ENCODE peak calls at places on chromosome 12, in seven cellular contexts. B, I, W, M, U, D and K are unnamed samples.

GRCh38 chr12:111322336-111323250 is 46.3 kb downstream of the PHETA1 start:
- DNase-seq in M (no peak), B (no peak), I (no peak), U (no peak), W (no peak), D (no peak), K (no peak)

GRCh38 chr12:23853640-23854039 is 95.8 kb downstream of the SOX5 start:
- DNase-seq in I (no peak), B (no peak), U (no peak), M (no peak), W (no peak), D (no peak), K (no peak)

GRCh38 chr12:113113397-113113796 is 22.2 kb downstream of the RASAL1 start:
- DNase-seq in W (no peak), D (no peak), U (no peak), M (no peak), I (no peak), B (no peak), K (no peak)

GRCh38 chr12:131831021-131831571 is 2.9 kb downstream of the MMP17 start:
- DNase-seq in W (no peak), M (peak; percentile 51), I (no peak), B (peak; percentile 26), D (peak; percentile 66), U (no peak), K (no peak)

GRCh38 chr12:113898466-113898865 is 67.7 kb downstream of the RBM19 start:
- DNase-seq in U (no peak), W (no peak), M (no peak), D (no peak), I (no peak), B (no peak), K (no peak)

GRCh38 chr12:127873306-127873705 is 393.7 kb upstream of the TMEM132C start:
- DNase-seq in D (no peak), I (no peak), B (no peak), W (no peak), U (no peak), M (no peak), K (no peak)

GRCh38 chr12:114669501-114670256 is 14.3 kb downstream of the TBX3 start:
- DNase-seq in B (no peak), M (peak; percentile 81), I (no peak), W (no peak), D (no peak), U (peak; percentile 60), K (peak; percentile 61)

GRCh38 chr12:13223176-13223806 is 26.8 kb downstream of the EMP1 start:
- DNase-seq in U (no peak), B (peak; percentile 78), I (no peak), D (no peak), W (peak; percentile 47), M (peak; percentile 94), K (no peak)

GRCh38 chr12:92226961-92227360 is 81.3 kb upstream of the BTG1 start:
- DNase-seq in B (no peak), W (no peak), D (no peak), U (no peak), M (no peak), I (no peak), K (no peak)

GRCh38 chr12:47139010-47139681 is 59.4 kb upstream of the AMIGO2 start:
- DNase-seq in D (no peak), W (no peak), U (no peak), I (no peak), M (no peak), B (no peak), K (no peak)

GRCh38 chr12:79301181-79301580 is 389.6 kb downstream of the PAWR start:
- DNase-seq in M (no peak), B (no peak), D (no peak), I (no peak), W (no peak), U (no peak), K (no peak)

GRCh38 chr12:94841171-94841570 is 162.3 kb downstream of the NDUFA12 start:
- DNase-seq in U (no peak), W (no peak), I (no peak), B (peak; percentile 6), D (no peak), M (no peak), K (no peak)

GRCh38 chr12:67881565-67881964 is 107.7 kb upstream of the IFNG-AS1 start:
- DNase-seq in B (no peak), D (no peak), I (no peak), U (no peak), M (no peak), W (no peak), K (no peak)

GRCh38 chr12:124024263-124024678 is 51.3 kb downstream of the ZNF664 start:
- DNase-seq in I (no peak), U (no peak), D (no peak), W (no peak), M (peak; percentile 78), B (no peak), K (no peak)

GRCh38 chr12:25957898-25958253 is 606 bp upstream of the RASSF8 start:
- DNase-seq in M (peak; percentile 88), U (no peak), B (peak; percentile 81), D (peak; percentile 65), I (no peak), W (no peak), K (peak; percentile 42)

DNA sequence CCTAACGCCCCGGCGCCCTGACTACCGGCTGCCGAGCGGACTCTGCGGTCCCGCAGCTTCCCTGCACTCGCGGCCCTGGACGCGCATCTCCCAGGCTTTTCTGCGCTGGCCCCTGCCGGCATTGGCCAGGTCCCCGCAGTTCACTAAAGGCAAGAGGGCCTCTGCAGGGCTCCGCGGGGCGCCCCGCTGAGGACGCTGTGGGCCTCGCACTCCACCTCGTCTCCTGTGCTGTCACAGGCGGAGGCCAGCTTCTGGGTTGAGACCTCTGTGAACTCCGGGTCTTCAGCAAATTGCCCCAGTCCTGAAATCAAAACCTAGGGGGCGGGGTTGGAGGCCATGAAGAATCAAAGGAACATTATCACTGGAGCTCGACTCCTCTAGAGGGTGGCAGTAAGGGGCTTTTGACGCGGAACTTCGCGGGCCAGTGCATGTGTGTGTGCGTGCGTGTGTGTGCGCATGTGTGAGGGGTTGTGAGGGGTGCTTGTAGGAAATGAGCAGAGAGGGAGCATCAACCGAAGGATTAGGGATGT is 68.5 kb upstream of the CAPRIN2 start:
- DNase-seq in M (no peak), U (peak; percentile 59), D (no peak), W (no peak), B (peak; percentile 61), I (peak; percentile 28), K (peak; percentile 37)
- TF ChIP-seq CTCF in M (no peak), U (peak; percentile 16), D (no peak), W (no peak), B (peak; percentile 52), I (no peak), K (peak; percentile 26)

GRCh38 chr12:6452908-6453630 is 1.2 kb downstream of the TAPBPL start:
- DNase-seq in W (peak; percentile 46), B (no peak), U (no peak), M (no peak), I (peak; percentile 52), D (no peak), K (no peak)
- H3K4me3 ChIP-seq in W (no peak overlapping the region), B (no peak overlapping the region), U (no peak overlapping the region), M (no peak overlapping the region), I (peak overlapping the region; percentile 73), D (peak overlapping the region; percentile 88), K (peak overlapping the region; percentile 80)

DNA sequence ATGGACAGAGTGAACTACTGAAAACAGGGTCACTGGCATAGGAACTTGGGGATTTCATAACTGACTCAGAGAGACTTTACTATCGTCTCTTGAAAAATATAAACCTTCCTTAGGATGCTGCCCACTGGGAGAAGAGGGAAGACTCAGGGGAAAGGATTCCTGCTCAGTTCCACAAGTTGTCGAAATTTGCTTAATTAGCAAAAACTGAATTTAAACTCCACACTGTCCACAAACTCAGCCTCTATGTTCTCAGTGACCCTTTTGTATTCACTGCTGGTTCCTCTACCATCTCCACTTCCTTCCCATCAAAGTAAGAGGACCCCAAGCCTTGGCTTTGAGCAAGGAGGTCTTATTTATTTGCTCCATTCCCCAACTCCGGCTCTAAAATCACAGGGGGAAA is 7.2 kb upstream of the MYL6B start:
- DNase-seq in D (no peak), M (no peak), I (no peak), B (no peak), W (no peak), U (no peak), K (no peak)
- H3K36me3 ChIP-seq in D (peaks cover 51% of the 10 kb centered on the region), M (peaks cover 34% of the 10 kb centered on the region), I (peaks cover 53% of the 10 kb centered on the region), B (peaks cover 28% of the 10 kb centered on the region), W (peaks cover 45% of the 10 kb centered on the region), U (peaks cover 8% of the 10 kb centered on the region), K (no peaks in the 10 kb centered on the region)

DNA sequence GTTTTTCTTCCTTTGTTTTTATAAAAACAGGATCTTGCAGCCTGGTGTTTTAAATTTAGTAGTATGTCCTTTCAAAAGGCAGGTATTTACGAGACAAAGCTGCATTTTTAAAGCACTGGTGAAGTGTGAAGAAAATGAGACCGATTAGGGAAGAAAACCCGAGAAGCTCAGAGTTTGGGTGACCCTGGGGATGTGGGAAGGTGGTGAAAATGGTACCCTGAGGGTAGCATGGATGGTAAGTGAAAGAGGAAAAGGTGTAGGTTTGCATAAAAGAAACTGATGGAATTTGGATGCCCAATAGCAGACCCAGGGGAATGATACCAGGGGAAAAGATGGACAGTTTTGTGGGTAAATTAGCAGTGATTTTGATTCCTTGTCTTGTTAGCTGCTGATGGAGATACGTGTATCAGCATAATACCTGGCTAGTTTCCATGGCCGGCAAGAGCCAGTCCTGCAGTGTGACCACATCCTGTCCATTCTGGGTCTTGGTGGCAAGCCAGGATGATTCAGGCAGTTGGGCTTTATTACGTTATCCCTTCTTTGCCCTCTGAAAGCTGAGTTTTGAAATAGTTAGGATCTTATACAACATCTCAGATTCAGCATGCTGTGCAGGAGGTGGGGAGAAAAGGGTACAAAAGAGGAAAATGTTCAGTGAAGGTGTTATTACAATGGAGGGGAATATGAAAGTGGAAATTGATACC is 8.9 kb downstream of the BICD1 start:
- DNase-seq in U (no peak), I (peak; percentile 63), W (peak; percentile 92), B (peak; percentile 99), M (peak; percentile 96), D (peak; percentile 97), K (peak; percentile 96)
- TF ChIP-seq CTCF in U (no peak), I (no peak), W (no peak), B (no peak), M (no peak), D (no peak), K (no peak)

DNA sequence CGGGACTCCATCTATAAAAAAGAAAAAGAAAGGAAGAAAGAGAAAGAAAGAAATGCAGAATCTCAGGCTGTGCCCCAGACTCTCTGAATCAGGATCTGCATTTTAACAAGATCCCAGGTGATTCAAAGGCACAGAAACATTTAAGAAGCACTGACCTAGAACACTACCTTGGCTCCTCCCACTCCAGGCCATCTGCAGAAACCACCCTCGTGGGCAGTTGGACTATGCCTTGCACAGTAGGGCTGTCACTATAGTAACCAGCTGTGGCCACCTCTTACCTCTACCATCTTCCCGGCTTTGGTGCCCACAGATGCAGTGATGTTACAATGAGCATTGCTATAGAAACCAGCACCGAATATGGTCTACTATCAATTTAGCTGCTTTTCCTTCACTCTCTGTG is 110.9 kb upstream of the PWP1 start:
- DNase-seq in B (no peak), W (no peak), D (no peak), M (no peak), I (no peak), U (no peak), K (no peak)
- H3K4me3 ChIP-seq in B (no peak overlapping the region), W (no peak overlapping the region), D (no peak overlapping the region), M (no peak overlapping the region), I (no peak overlapping the region), U (no peak overlapping the region), K (no peak overlapping the region)

GRCh38 chr12:108525681-108526080 is 10.6 kb downstream of the FICD start:
- DNase-seq in B (no peak), U (no peak), I (no peak), W (no peak), D (no peak), M (peak; percentile 67), K (no peak)
- H3K36me3 ChIP-seq in B (peaks cover 75% of the 10 kb centered on the region), U (peaks cover 16% of the 10 kb centered on the region), I (peaks cover 100% of the 10 kb centered on the region), W (peaks cover 93% of the 10 kb centered on the region), D (peaks cover 100% of the 10 kb centered on the region), M (peaks cover 94% of the 10 kb centered on the region), K (no peaks in the 10 kb centered on the region)